ENCODE peak calls at places on chromosomes 5 and 9, in nine cellular contexts. G is lower lobe of right lung, C is fibroblast of lung, F is cardiac fibroblast, E is foreskin fibroblast, V is lower leg skin, T is B cell, M is GM10248, U is A549. Q is an unnamed sample.
A peak's percentile ranks its signal among the peaks of the same experiment; 100 is the strongest.

GRCh38 chr5:116982035-116982434 is 407.4 kb upstream of the SEMA6A start:
- DNase-seq in G (no peak), C (no peak), F (no peak), E (no peak), V (no peak), T (no peak), M (no peak), U (no peak), Q (no peak)

GRCh38 chr9:89802809-89803355 is 198.1 kb downstream of the GADD45G start:
- DNase-seq in G (peak; percentile 45), C (peak; percentile 33), F (no peak), E (no peak), V (peak; percentile 42), T (no peak), M (no peak), U (no peak), Q (no peak)

GRCh38 chr5:96408276-96408777 is 24.7 kb downstream of the PCSK1 start:
- DNase-seq in G (no peak), C (peak; percentile 91), F (peak; percentile 98), E (peak; percentile 71), V (no peak), T (no peak), M (no peak), U (peak; percentile 40), Q (no peak)

GRCh38 chr5:89081360-89081759 is 198.4 kb upstream of the MEF2C start:
- DNase-seq in G (no peak), C (no peak), F (no peak), E (no peak), V (no peak), T (peak; percentile 6), M (no peak), U (no peak), Q (no peak)

GRCh38 chr5:142046191-142046590 is 33.4 kb upstream of the GNPDA1 start:
- DNase-seq in G (no peak), C (no peak), F (no peak), E (no peak), V (peak; percentile 32), T (no peak), M (no peak), U (no peak), Q (no peak)

GRCh38 chr5:42360061-42360460 is 63.2 kb upstream of the GHR start:
- DNase-seq in G (no peak), C (peak; percentile 2), F (peak; percentile 90), E (peak; percentile 85), V (peak; percentile 19), T (no peak), M (no peak), U (no peak), Q (no peak)

GRCh38 chr9:77224750-77225312 is 47.5 kb downstream of the VPS13A start:
- DNase-seq in G (no peak), C (peak; percentile 38), F (peak; percentile 54), E (peak; percentile 62), V (no peak), T (no peak), M (no peak), U (no peak), Q (no peak)

GRCh38 chr9:23702311-23702922 is 123.6 kb downstream of the ELAVL2 start:
- DNase-seq in G (no peak), C (peak; percentile 75), F (no peak), E (no peak), V (no peak), T (no peak), M (no peak), U (no peak), Q (no peak)

GRCh38 chr5:151517122-151517920 is 69.9 kb downstream of the SLC36A1 start:
- DNase-seq in G (no peak), C (no peak), F (no peak), E (no peak), V (no peak), T (no peak), M (no peak), U (no peak), Q (no peak)

GRCh38 chr5:149464796-149465489 is 85.9 kb upstream of the IL17B start:
- DNase-seq in G (no peak), C (peak; percentile 73), F (peak; percentile 78), E (no peak), V (no peak), T (no peak), M (no peak), U (no peak), Q (no peak)

GRCh38 chr9:78605029-78605930 is 308.4 kb downstream of the PSAT1 start:
- DNase-seq in G (no peak), C (peak; percentile 41), F (peak; percentile 9), E (no peak), V (no peak), T (no peak), M (no peak), U (no peak), Q (no peak)

GRCh38 chr9:8916771-8917170 is 1117.2 kb upstream of the DMAC1 start:
- DNase-seq in G (no peak), C (no peak), F (no peak), E (no peak), V (no peak), T (no peak), M (no peak), U (no peak), Q (no peak)

GRCh38 chr9:133135193-133135745 is 14.2 kb upstream of the RALGDS start:
- DNase-seq in G (peak; percentile 78), C (peak; percentile 94), F (peak; percentile 88), E (no peak), V (no peak), T (no peak), M (no peak), U (peak; percentile 87), Q (no peak)

GRCh38 chr5:149408252-149409099 is 29.4 kb upstream of the IL17B start:
- DNase-seq in G (no peak), C (no peak), F (peak; percentile 31), E (no peak), V (no peak), T (no peak), M (no peak), U (no peak), Q (no peak)

GRCh38 chr5:138948391-138949222 is 73.5 kb upstream of the LRRTM2 start:
- DNase-seq in G (no peak), C (no peak), F (no peak), E (no peak), V (no peak), T (no peak), M (no peak), U (no peak), Q (no peak)

GRCh38 chr9:14415947-14416346 is 102.0 kb upstream of the NFIB start:
- DNase-seq in G (no peak), C (peak; percentile 88), F (peak; percentile 77), E (peak; percentile 69), V (no peak), T (no peak), M (no peak), U (no peak), Q (no peak)

DNA sequence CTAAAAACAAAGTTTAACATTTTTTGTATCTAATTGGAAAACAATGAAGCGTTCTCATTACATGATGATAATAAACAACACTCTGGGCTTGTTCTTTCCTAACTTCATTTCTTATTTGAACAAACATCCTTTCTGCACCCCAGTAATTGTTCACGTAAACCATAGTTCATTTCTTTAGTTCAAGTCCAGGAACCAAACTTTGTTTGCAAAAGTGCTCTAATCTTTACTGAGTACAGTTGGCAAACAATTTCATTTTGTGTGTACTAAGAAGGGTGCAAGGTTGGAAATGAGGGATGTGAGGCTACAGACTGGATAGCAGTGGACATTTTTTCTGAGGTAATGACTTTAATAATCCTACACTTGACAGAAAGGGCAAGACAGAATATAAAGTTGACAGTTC is 113.5 kb downstream of the NREP start:
- DNase-seq in G (no peak), C (no peak), F (no peak), E (no peak), V (no peak), T (no peak), M (no peak), U (no peak), Q (no peak)
- TF ChIP-seq CTCF in G (no peak), C (no peak), F (no peak), E (no peak), V (no peak), T (no peak), M (no peak), U (no peak), Q (no peak)

GRCh38 chr9:114914139-114914538 is 16.3 kb downstream of the TNFSF8 start:
- DNase-seq in G (no peak), C (no peak), F (peak; percentile 42), E (no peak), V (no peak), T (no peak), M (no peak), U (no peak), Q (no peak)
- TF ChIP-seq CTCF in G (no peak), C (peak; percentile 37), F (peak; percentile 56), E (peak; percentile 17), V (no peak), T (no peak), M (no peak), U (no peak), Q (peak; percentile 28)

DNA sequence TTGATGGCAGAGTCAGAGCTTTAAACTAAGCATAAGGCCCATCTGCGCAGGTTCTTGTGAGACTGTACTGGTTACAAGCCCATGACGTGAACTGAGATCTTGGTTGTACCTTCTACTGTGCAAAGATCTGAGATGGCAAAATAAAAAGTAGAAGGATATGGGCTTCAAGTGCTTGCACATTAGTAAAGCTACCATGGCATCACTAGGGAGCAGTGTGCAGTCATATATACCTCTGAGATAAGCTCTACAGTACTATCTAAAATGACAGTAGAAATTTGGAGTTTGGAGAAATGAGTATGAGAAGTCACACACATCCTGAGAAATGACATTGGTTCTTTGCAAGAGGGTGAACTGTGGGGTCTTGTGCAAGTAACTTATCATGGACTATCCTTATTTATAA is 408.2 kb upstream of the PRR16 start:
- DNase-seq in G (no peak), C (peak; percentile 55), F (peak; percentile 80), E (peak; percentile 61), V (no peak), T (no peak), M (no peak), U (peak; percentile 17), Q (no peak)
- TF ChIP-seq CTCF in G (peak; percentile 24), C (peak; percentile 64), F (peak; percentile 28), E (peak; percentile 50), V (no peak), T (no peak), M (peak; percentile 13), U (peak; percentile 8), Q (no peak)

GRCh38 chr5:26492835-26493459 is 545.4 kb downstream of the CDH9 start:
- DNase-seq in G (no peak), C (no peak), F (no peak), E (no peak), V (no peak), T (no peak), M (no peak), U (peak; percentile 2), Q (no peak)

GRCh38 chr5:26486631-26487030 is 551.8 kb downstream of the CDH9 start:
- DNase-seq in G (no peak), C (no peak), F (no peak), E (no peak), V (no peak), T (no peak), M (no peak), U (no peak), Q (no peak)

GRCh38 chr5:26482076-26482816 is 556.1 kb downstream of the CDH9 start:
- DNase-seq in G (no peak), C (no peak), F (no peak), E (no peak), V (no peak), T (no peak), M (no peak), U (no peak), Q (no peak)

GRCh38 chr5:26482817-26483375 is 555.5 kb downstream of the CDH9 start:
- DNase-seq in G (no peak), C (peak; percentile 3), F (peak; percentile 26), E (no peak), V (no peak), T (no peak), M (peak; percentile 26), U (peak; percentile 75), Q (peak; percentile 52)

GRCh38 chr5:26487553-26487952 is 550.8 kb downstream of the CDH9 start:
- DNase-seq in G (no peak), C (no peak), F (no peak), E (no peak), V (no peak), T (no peak), M (no peak), U (no peak), Q (no peak)
- TF ChIP-seq CTCF in G (no peak), C (no peak), F (no peak), E (no peak), V (no peak), T (no peak), M (no peak), U (no peak), Q (no peak)

Q was measured in endothelial cell.